ENCODE peak calls at places on chromosomes 16 and 17, in five cellular contexts. One of them, this sample, is unnamed.
A peak's percentile ranks its signal among the peaks of the same experiment; 100 is the strongest.

GRCh38 chr16:4319454-4319853 is 3.6 kb downstream of the GLIS2 start:
- DNase-seq in heart right ventricle: no peak
- DNase-seq in pancreas: peak; percentile 17
- DNase-seq in brain microvascular endothelial cell: no peak
- DNase-seq in iPS DF 6.9: no peak
- DNase-seq in this sample: peak; percentile 59

GRCh38 chr16:80664798-80665197 is 124.0 kb downstream of the DYNLRB2 start:
- DNase-seq in heart right ventricle: no peak
- DNase-seq in pancreas: no peak
- DNase-seq in brain microvascular endothelial cell: no peak
- DNase-seq in iPS DF 6.9: no peak
- DNase-seq in this sample: no peak

GRCh38 chr17:62703776-62704380 is 76.4 kb downstream of the MRC2 start:
- DNase-seq in heart right ventricle: peak; percentile 62
- DNase-seq in pancreas: peak; percentile 76
- DNase-seq in brain microvascular endothelial cell: no peak
- DNase-seq in iPS DF 6.9: no peak
- DNase-seq in this sample: peak; percentile 67

GRCh38 chr17:35236821-35237220 is 6.1 kb upstream of the SLFN5 start:
- DNase-seq in heart right ventricle: no peak
- DNase-seq in pancreas: no peak
- DNase-seq in brain microvascular endothelial cell: no peak
- DNase-seq in iPS DF 6.9: no peak
- DNase-seq in this sample: no peak

GRCh38 chr17:73589096-73589980 is 54.9 kb downstream of the SDK2 start:
- DNase-seq in heart right ventricle: no peak
- DNase-seq in pancreas: no peak
- DNase-seq in brain microvascular endothelial cell: no peak
- DNase-seq in iPS DF 6.9: no peak
- DNase-seq in this sample: no peak

GRCh38 chr17:68302066-68302564 is 10.8 kb downstream of the ARSG start:
- DNase-seq in heart right ventricle: no peak
- DNase-seq in pancreas: no peak
- DNase-seq in brain microvascular endothelial cell: peak; percentile 40
- DNase-seq in iPS DF 6.9: no peak
- DNase-seq in this sample: no peak

GRCh38 chr17:59763861-59764260 is 56.4 kb downstream of the VMP1 start:
- DNase-seq in heart right ventricle: no peak
- DNase-seq in pancreas: no peak
- DNase-seq in brain microvascular endothelial cell: peak; percentile 69
- DNase-seq in iPS DF 6.9: no peak
- DNase-seq in this sample: no peak

GRCh38 chr16:10608687-10609409 is 28.4 kb upstream of the EMP2 start:
- DNase-seq in heart right ventricle: no peak
- DNase-seq in pancreas: no peak
- DNase-seq in brain microvascular endothelial cell: no peak
- DNase-seq in iPS DF 6.9: no peak
- DNase-seq in this sample: no peak

GRCh38 chr17:65219124-65219523 is 82.0 kb downstream of the RGS9 start:
- DNase-seq in heart right ventricle: no peak
- DNase-seq in pancreas: no peak
- DNase-seq in brain microvascular endothelial cell: no peak
- DNase-seq in iPS DF 6.9: no peak
- DNase-seq in this sample: no peak

DNA sequence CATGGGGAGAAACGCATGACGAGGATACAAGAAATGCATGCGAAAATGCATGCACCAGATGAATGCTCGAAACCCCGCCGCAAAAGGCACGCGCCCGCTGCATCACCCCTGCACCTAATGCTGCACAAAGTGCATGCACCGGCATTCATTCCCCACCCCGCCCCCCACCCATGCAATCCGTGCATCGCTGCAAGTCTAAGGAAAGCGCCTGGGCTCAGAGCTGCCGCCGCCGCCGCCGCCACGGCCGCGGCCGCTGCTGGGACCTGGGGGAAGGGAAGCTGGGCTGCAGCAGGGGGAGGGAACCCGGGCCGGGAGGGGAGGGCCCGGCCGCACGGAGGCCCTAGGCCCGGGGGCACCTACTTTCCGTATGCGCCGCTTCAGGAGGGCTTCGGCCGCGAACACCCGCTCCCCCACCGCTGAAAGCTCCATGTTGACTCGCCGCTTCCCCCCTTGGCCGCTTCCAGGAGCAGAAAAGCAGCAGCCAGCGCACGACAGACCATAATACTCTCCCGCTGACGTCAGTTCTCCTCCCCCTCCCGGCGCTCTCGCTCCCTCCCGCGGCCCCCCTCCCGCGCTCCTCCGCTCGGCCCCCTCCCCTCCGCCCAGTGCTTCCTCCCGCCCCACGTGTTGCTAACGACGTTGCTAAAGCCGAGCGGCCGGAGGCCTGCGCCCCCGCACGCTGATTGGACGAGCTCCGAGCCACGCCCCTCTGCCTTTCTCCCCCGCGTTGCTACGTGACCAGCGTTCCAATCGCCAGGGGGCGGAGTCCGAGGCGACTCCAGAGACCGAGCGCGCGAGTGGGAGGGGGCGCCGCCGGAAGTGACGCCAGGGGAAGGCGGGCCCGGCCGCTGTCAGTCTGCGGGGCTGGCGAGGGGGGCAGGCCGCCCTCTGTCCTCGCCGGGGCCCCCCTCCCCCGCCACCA is at the start of gene CBX8:
- DNase-seq in heart right ventricle: peak; percentile 100
- DNase-seq in pancreas: peak; percentile 100
- DNase-seq in brain microvascular endothelial cell: peak; percentile 98
- DNase-seq in iPS DF 6.9: peak; percentile 99
- DNase-seq in this sample: peak; percentile 100
- H3K27me3 ChIP-seq in heart right ventricle: peaks cover 41% of the 10 kb centered on the region
- H3K27me3 ChIP-seq in pancreas: no peaks in the 10 kb centered on the region
- H3K27me3 ChIP-seq in brain microvascular endothelial cell: peaks cover 45% of the 10 kb centered on the region
- H3K27me3 ChIP-seq in iPS DF 6.9: peaks cover 76% of the 10 kb centered on the region
- H3K27me3 ChIP-seq in this sample: peaks cover 59% of the 10 kb centered on the region

DNA sequence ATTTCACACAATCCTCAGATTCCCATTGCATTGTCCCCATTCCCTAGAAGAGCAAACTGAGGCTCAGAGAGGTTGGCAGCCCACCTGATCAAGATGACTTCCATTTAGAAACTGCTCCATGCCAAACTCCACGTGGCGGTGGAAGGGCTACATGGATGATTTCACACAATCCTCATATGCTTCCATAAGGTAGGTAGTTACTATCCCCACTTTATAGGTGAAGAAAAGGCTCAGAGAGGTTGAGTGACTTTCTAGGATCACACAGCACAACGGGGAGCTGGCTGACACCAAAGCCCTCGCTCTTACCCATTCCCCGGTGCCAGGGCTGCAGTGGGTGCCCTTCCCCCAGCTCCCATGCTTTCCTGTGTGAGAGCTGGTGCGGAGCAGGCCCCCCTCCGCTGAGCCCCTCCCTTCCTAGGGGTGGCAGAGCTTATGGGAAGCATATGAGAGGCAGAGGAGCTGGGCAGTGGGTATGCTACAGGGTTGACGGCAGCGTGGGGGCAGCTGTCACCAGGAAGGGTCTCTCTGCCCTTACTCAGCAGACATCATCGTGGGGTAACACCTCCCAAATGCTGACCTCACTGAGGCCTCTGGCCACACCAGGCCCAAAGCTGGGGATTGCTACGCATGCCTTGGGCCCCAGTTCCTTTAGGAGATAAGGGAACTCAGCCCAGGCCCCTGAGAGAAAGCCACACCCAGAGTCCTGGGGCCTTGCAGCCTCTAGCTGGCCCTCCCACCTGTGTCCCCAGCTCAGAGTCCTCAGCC is 9.9 kb upstream of the GINS2 start:
- DNase-seq in heart right ventricle: no peak
- DNase-seq in pancreas: no peak
- DNase-seq in brain microvascular endothelial cell: no peak
- DNase-seq in iPS DF 6.9: no peak
- DNase-seq in this sample: no peak
- H3K27me3 ChIP-seq in heart right ventricle: no peaks in the 10 kb centered on the region
- H3K27me3 ChIP-seq in pancreas: no peaks in the 10 kb centered on the region
- H3K27me3 ChIP-seq in brain microvascular endothelial cell: no peaks in the 10 kb centered on the region
- H3K27me3 ChIP-seq in iPS DF 6.9: no peaks in the 10 kb centered on the region
- H3K27me3 ChIP-seq in this sample: no peaks in the 10 kb centered on the region

GRCh38 chr17:29483503-29483902 is 83.3 kb downstream of the ABHD15 start:
- DNase-seq in heart right ventricle: no peak
- DNase-seq in pancreas: no peak
- DNase-seq in brain microvascular endothelial cell: no peak
- DNase-seq in iPS DF 6.9: no peak
- DNase-seq in this sample: no peak
- H3K27me3 ChIP-seq in heart right ventricle: no peaks in the 10 kb centered on the region
- H3K27me3 ChIP-seq in pancreas: no peaks in the 10 kb centered on the region
- H3K27me3 ChIP-seq in brain microvascular endothelial cell: no peaks in the 10 kb centered on the region
- H3K27me3 ChIP-seq in iPS DF 6.9: no peaks in the 10 kb centered on the region
- H3K27me3 ChIP-seq in this sample: no peaks in the 10 kb centered on the region

GRCh38 chr16:79658301-79659001 is 57.9 kb upstream of the MAF start:
- DNase-seq in heart right ventricle: no peak
- DNase-seq in pancreas: no peak
- DNase-seq in brain microvascular endothelial cell: peak; percentile 95
- DNase-seq in iPS DF 6.9: no peak
- DNase-seq in this sample: no peak

GRCh38 chr16:79656537-79657115 is 56.1 kb upstream of the MAF start:
- DNase-seq in heart right ventricle: no peak
- DNase-seq in pancreas: no peak
- DNase-seq in brain microvascular endothelial cell: no peak
- DNase-seq in iPS DF 6.9: no peak
- DNase-seq in this sample: no peak

GRCh38 chr16:79651363-79651762 is 50.8 kb upstream of the MAF start:
- DNase-seq in heart right ventricle: peak; percentile 17
- DNase-seq in pancreas: peak; percentile 19
- DNase-seq in brain microvascular endothelial cell: peak; percentile 77
- DNase-seq in iPS DF 6.9: no peak
- DNase-seq in this sample: peak; percentile 52

GRCh38 chr16:79648846-79649245 is 48.3 kb upstream of the MAF start:
- DNase-seq in heart right ventricle: no peak
- DNase-seq in pancreas: no peak
- DNase-seq in brain microvascular endothelial cell: no peak
- DNase-seq in iPS DF 6.9: no peak
- DNase-seq in this sample: no peak

DNA sequence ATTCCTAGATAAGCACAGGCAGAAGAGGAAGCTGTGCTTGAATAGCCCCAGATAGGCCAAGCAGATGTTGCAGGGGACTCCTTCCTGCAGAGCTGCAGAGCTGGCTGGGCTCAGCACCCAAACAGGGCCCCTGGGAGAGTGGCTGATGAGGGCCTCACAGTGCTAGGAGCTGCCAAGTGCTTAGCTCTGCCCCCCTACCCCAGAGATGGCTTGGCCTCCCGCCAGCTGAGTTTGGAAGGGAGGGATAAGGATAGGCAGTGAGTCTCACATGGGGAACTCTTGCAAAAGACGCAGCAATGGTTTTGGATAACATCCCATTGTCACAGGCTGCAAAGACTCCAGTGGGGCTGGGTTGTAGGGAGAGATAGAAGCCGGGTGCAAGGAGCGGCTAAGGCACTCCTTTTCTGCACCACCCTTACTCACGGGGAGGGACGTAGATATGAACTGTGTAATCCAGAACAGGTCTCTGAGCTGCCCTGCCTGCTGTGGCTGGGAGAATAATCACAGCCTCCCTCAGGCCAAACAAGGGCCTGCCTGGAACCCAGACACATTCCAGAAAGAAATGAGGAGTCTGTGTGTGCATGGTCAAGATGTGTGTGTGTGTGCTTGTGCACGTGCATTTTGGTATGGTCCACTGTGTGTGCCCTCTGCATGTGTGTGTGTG is 52.9 kb upstream of the MAF start:
- DNase-seq in heart right ventricle: peak; percentile 42
- DNase-seq in pancreas: peak; percentile 15
- DNase-seq in brain microvascular endothelial cell: no peak
- DNase-seq in iPS DF 6.9: no peak
- DNase-seq in this sample: peak; percentile 56
- H3K27me3 ChIP-seq in heart right ventricle: no peaks in the 10 kb centered on the region
- H3K27me3 ChIP-seq in pancreas: no peaks in the 10 kb centered on the region
- H3K27me3 ChIP-seq in brain microvascular endothelial cell: no peaks in the 10 kb centered on the region
- H3K27me3 ChIP-seq in iPS DF 6.9: no peaks in the 10 kb centered on the region
- H3K27me3 ChIP-seq in this sample: no peaks in the 10 kb centered on the region

DNA sequence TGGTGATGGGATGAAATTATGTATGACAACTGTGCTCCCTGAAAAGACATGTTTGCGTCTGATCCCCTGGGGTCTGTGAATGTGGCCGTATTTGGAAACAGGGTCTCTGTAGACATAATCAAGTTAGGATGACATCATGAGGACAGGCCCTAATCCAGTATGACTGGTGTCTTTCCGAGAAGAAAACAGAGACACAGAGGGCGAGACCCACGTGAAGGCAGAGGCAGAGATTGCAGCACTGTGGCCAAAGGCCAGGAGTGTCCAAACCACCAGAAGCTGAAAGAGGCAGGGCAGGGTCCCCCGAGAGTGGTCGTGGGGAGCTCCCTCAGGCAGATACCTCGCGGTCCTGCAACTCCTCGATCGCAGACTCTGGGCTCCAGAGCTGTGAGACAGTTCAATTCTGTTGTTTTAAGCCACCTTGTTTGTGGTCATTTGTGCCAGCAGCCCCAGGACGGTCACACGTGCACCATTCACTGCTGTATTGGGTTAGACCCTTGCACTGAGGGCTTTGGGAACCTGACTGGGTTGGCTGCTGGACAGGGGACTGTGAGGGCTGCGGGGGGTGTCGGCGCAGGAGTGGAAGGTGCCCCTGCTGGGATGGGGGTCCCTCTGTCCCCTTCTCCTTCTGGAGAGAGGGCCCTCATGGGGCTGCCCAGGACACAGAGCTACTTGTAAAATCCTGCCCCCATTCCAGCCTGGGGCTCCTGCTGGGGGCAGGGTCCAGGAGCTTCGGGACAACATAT is 27.7 kb downstream of the METRNL start:
- DNase-seq in heart right ventricle: no peak
- DNase-seq in pancreas: no peak
- DNase-seq in brain microvascular endothelial cell: no peak
- DNase-seq in iPS DF 6.9: no peak
- DNase-seq in this sample: no peak
- H3K27me3 ChIP-seq in heart right ventricle: no peaks in the 10 kb centered on the region
- H3K27me3 ChIP-seq in pancreas: no peaks in the 10 kb centered on the region
- H3K27me3 ChIP-seq in brain microvascular endothelial cell: no peaks in the 10 kb centered on the region
- H3K27me3 ChIP-seq in iPS DF 6.9: no peaks in the 10 kb centered on the region
- H3K27me3 ChIP-seq in this sample: peaks cover 5% of the 10 kb centered on the region

GRCh38 chr17:75616521-75617122 is 16.6 kb upstream of the SMIM5 start:
- DNase-seq in heart right ventricle: no peak
- DNase-seq in pancreas: no peak
- DNase-seq in brain microvascular endothelial cell: no peak
- DNase-seq in iPS DF 6.9: no peak
- DNase-seq in this sample: no peak

GRCh38 chr17:75614556-75615270 is 18.5 kb upstream of the SMIM5 start:
- DNase-seq in heart right ventricle: no peak
- DNase-seq in pancreas: no peak
- DNase-seq in brain microvascular endothelial cell: no peak
- DNase-seq in iPS DF 6.9: no peak
- DNase-seq in this sample: no peak

GRCh38 chr17:75617675-75618074 is 15.6 kb upstream of the SMIM5 start:
- DNase-seq in heart right ventricle: no peak
- DNase-seq in pancreas: no peak
- DNase-seq in brain microvascular endothelial cell: no peak
- DNase-seq in iPS DF 6.9: no peak
- DNase-seq in this sample: no peak

GRCh38 chr17:75615301-75615700 is 17.9 kb upstream of the SMIM5 start:
- DNase-seq in heart right ventricle: no peak
- DNase-seq in pancreas: no peak
- DNase-seq in brain microvascular endothelial cell: no peak
- DNase-seq in iPS DF 6.9: no peak
- DNase-seq in this sample: no peak

DNA sequence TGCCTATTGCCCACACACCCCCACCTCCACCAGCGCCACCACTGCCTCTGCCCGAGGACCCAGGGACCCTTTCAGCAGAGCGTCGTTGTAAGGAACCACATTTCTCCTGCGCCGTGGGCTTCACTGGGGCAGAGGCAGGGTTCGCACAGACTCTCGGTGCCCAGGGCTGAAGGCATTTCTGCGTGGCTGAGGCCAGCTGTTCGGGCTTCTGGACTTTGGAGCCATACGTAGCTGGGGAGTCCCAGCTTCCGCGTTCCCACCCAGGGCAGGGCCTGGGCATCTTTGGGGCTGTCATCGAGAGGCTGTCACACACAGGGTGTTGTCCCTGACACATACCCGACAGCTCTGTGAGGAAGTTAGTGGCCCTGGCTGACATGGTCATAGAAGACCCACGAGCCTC is 16.0 kb upstream of the SMIM5 start:
- DNase-seq in heart right ventricle: no peak
- DNase-seq in pancreas: no peak
- DNase-seq in brain microvascular endothelial cell: no peak
- DNase-seq in iPS DF 6.9: no peak
- DNase-seq in this sample: peak; percentile 92
- H3K27me3 ChIP-seq in heart right ventricle: no peaks in the 10 kb centered on the region
- H3K27me3 ChIP-seq in pancreas: no peaks in the 10 kb centered on the region
- H3K27me3 ChIP-seq in brain microvascular endothelial cell: no peaks in the 10 kb centered on the region
- H3K27me3 ChIP-seq in iPS DF 6.9: no peaks in the 10 kb centered on the region
- H3K27me3 ChIP-seq in this sample: no peaks in the 10 kb centered on the region